ENCODE peak calls at places on chromosomes 6 and 20, in five cellular contexts. N is iris pigment epithelial cell; W is stomach; T is H7; O is activated CD4-positive, alpha-beta T cell treated with anti-CD3 and anti-CD28 coated beads for 36 hours. S is an unnamed sample.

GRCh38 chr20:1494436-1494835 is 3.2 kb upstream of the SIRPB2 start:
- DNase-seq in W (no peak), O (no peak), N (no peak), T (no peak), S (no peak)

GRCh38 chr6:53313784-53314382 is 34.9 kb downstream of the ELOVL5 start:
- DNase-seq in O (no peak), T (no peak), W (no peak), N (peak), S (no peak)

GRCh38 chr6:27601668-27602254 is 128.9 kb upstream of the ZNF184 start:
- DNase-seq in N (peak), T (peak), O (no peak), W (no peak), S (peak)

GRCh38 chr6:43785904-43786303 is 15.9 kb downstream of the VEGFA start:
- DNase-seq in N (no peak), T (no peak), O (no peak), W (no peak), S (no peak)

GRCh38 chr6:126156973-126157372 is 170.6 kb downstream of the TRMT11 start:
- DNase-seq in W (no peak), O (no peak), T (no peak), N (no peak), S (no peak)

GRCh38 chr6:33798343-33798848 is 5.4 kb downstream of the MLN start:
- DNase-seq in O (no peak), N (no peak), T (peak), W (no peak), S (no peak)

GRCh38 chr20:15811951-15812350 is 761.3 kb downstream of the KIF16B start:
- DNase-seq in O (no peak), T (no peak), W (no peak), N (no peak), S (no peak)

GRCh38 chr6:11212625-11213024 is 19.8 kb downstream of the NEDD9 start:
- DNase-seq in W (no peak), T (no peak), N (peak), O (no peak), S (no peak)

GRCh38 chr20:32823078-32823477 is 3.3 kb downstream of the MAPRE1 start:
- DNase-seq in T (peak), W (no peak), N (peak), O (peak), S (peak)

GRCh38 chr6:114024746-114025145 is 53.8 kb upstream of the HDAC2 start:
- DNase-seq in N (no peak), O (no peak), T (no peak), W (no peak), S (no peak)

GRCh38 chr6:90121982-90122381 is 174.7 kb downstream of the BACH2 start:
- DNase-seq in T (no peak), W (no peak), O (peak), N (no peak), S (no peak)

GRCh38 chr6:91822581-91822980 is 1235.7 kb upstream of the MAP3K7 start:
- DNase-seq in N (no peak), T (no peak), W (no peak), O (no peak), S (no peak)

GRCh38 chr6:155850408-155850841 is 394.8 kb upstream of the NOX3 start:
- DNase-seq in T (no peak), N (peak), O (no peak), W (no peak), S (peak)

GRCh38 chr6:113971786-113972185 is 838 bp upstream of the HDAC2 start:
- DNase-seq in W (no peak), N (peak), T (peak), O (peak), S (no peak)

GRCh38 chr20:37377346-37378081 is 31.6 kb downstream of the SRC start:
- DNase-seq in T (no peak), W (no peak), N (no peak), O (no peak), S (peak)

GRCh38 chr6:112618796-112619195 is 271.7 kb downstream of the RFPL4B start:
- DNase-seq in T (peak), N (no peak), W (no peak), O (no peak), S (no peak)

GRCh38 chr6:137323860-137324259 is 104.7 kb upstream of the IFNGR1 start:
- DNase-seq in N (no peak), O (no peak), W (no peak), T (no peak), S (peak)

GRCh38 chr6:27106382-27106781 is 141.1 kb upstream of the PRSS16 start:
- DNase-seq in O (no peak), N (no peak), T (no peak), W (no peak), S (no peak)

GRCh38 chr20:40481337-40481736 is 207.7 kb downstream of the MAFB start:
- DNase-seq in O (no peak), N (no peak), T (no peak), W (no peak), S (no peak)

GRCh38 chr6:431986-432385 is 40.4 kb downstream of the IRF4 start:
- DNase-seq in N (peak), W (no peak), O (peak), T (no peak), S (peak)

GRCh38 chr20:3980260-3981131 is 34.9 kb downstream of the RNF24 start:
- DNase-seq in T (peak), W (no peak), O (peak), N (peak), S (peak)

GRCh38 chr6:155247618-155248017 is 16.2 kb upstream of the CLDN20 start:
- DNase-seq in O (no peak), T (peak), W (no peak), N (peak), S (no peak)

GRCh38 chr6:24273471-24273870 is 84.4 kb downstream of the DCDC2 start:
- DNase-seq in N (peak), T (no peak), W (no peak), O (no peak), S (peak)

GRCh38 chr6:21079468-21080048 is 514.0 kb upstream of the SOX4 start:
- DNase-seq in T (no peak), W (no peak), O (no peak), N (peak), S (no peak)

GRCh38 chr6:139231206-139231605 is 60.6 kb downstream of the TXLNB start:
- DNase-seq in N (peak), O (no peak), W (no peak), T (no peak), S (no peak)

GRCh38 chr20:45011108-45011526 is 44.8 kb downstream of the STK4 start:
- DNase-seq in N (peak), O (peak), T (peak), W (peak), S (peak)

GRCh38 chr20:35312348-35312747 is 20.1 kb upstream of the FAM83C start:
- DNase-seq in T (no peak), W (no peak), O (peak), N (peak), S (peak)

GRCh38 chr20:1331801-1332453 is 3.0 kb upstream of the SDCBP2 start:
- DNase-seq in O (no peak), N (no peak), W (no peak), T (peak), S (no peak)

GRCh38 chr20:6940052-6940451 is 172.6 kb downstream of the BMP2 start:
- DNase-seq in W (no peak), T (peak), N (peak), O (peak), S (no peak)

GRCh38 chr6:137390264-137390787 is 103.9 kb downstream of the OLIG3 start:
- DNase-seq in N (no peak), T (no peak), W (no peak), O (no peak), S (peak)

GRCh38 chr6:148825492-148825891 is 78.7 kb downstream of the UST start:
- DNase-seq in W (no peak), T (no peak), N (no peak), O (no peak), S (no peak)

GRCh38 chr6:42748241-42748898 is 2.5 kb upstream of the TBCC start:
- DNase-seq in T (no peak), O (no peak), N (peak), W (no peak), S (no peak)

GRCh38 chr20:5168582-5169396 is 42.0 kb downstream of the CDS2 start:
- DNase-seq in W (no peak), O (no peak), N (peak), T (no peak), S (no peak)

GRCh38 chr6:166707045-166707444 is 80.0 kb upstream of the RPS6KA2 start:
- DNase-seq in N (peak), T (peak), W (peak), O (peak), S (no peak)

GRCh38 chr6:26537160-26537845 is 863 bp upstream of the HMGN4 start:
- DNase-seq in O (peak), W (peak), T (peak), N (peak), S (peak)

S was measured in Caki2.